ENCODE peak calls at places on chromosomes 12 and 14, in four cellular contexts. S is K562, U is HCT116, R is HepG2. K is an unnamed sample.

GRCh38 chr14:32366256-32366655 is 37.2 kb downstream of the AKAP6 start:
- DNase-seq in S (no peak), U (no peak), R (no peak), K (no peak)

GRCh38 chr14:24861083-24861630 is 188.8 kb downstream of the STXBP6 start:
- DNase-seq in S (no peak), U (no peak), R (peak), K (no peak)

GRCh38 chr14:104245723-104246122 is 107.3 kb downstream of the KIF26A start:
- DNase-seq in S (no peak), U (no peak), R (no peak), K (no peak)

GRCh38 chr14:79199217-79199616 is 1012.1 kb downstream of the DIO2 start:
- DNase-seq in S (no peak), U (no peak), R (no peak), K (no peak)

GRCh38 chr12:121795029-121795977 is 1.8 kb upstream of the RHOF start:
- DNase-seq in S (peak), U (peak), R (peak), K (no peak)

GRCh38 chr14:69708586-69709169 is 58.3 kb upstream of the SRSF5 start:
- DNase-seq in S (no peak), U (no peak), R (peak), K (no peak)

GRCh38 chr14:96663491-96664067 is 133.6 kb upstream of the VRK1 start:
- DNase-seq in S (peak), U (no peak), R (no peak), K (no peak)

GRCh38 chr14:90396342-90397339 is at the start of gene CALM1:
- DNase-seq in S (peak), U (peak), R (peak), K (no peak)

GRCh38 chr14:88233915-88234314 is 89.2 kb downstream of the KCNK10 start:
- DNase-seq in S (peak), U (peak), R (peak), K (no peak)

GRCh38 chr12:64469455-64470142 is 17.7 kb downstream of the TBK1 start:
- DNase-seq in S (no peak), U (no peak), R (no peak), K (no peak)

GRCh38 chr14:104094056-104094708 is 8.7 kb downstream of the ASPG start:
- DNase-seq in S (no peak), U (no peak), R (no peak), K (no peak)

GRCh38 chr14:68199465-68200145 is 380.0 kb downstream of the RAD51B start:
- DNase-seq in S (no peak), U (no peak), R (no peak), K (no peak)

GRCh38 chr14:71289536-71289935 is 382.3 kb downstream of the PCNX1 start:
- DNase-seq in S (no peak), U (no peak), R (no peak), K (no peak)

GRCh38 chr12:62772556-62772955 is 162.4 kb downstream of the PPM1H start:
- DNase-seq in S (no peak), U (no peak), R (no peak), K (no peak)

GRCh38 chr12:100138048-100138907 is 4.4 kb downstream of the BLTP3B start:
- DNase-seq in S (peak), U (no peak), R (no peak), K (no peak)

GRCh38 chr14:104220225-104221070 is 82.1 kb downstream of the KIF26A start:
- DNase-seq in S (peak), U (no peak), R (no peak), K (no peak)

GRCh38 chr12:54258286-54258685 is 21.6 kb downstream of the CBX5 start:
- DNase-seq in S (no peak), U (no peak), R (no peak), K (no peak)

GRCh38 chr14:94021416-94022157 is 4.6 kb upstream of the OTUB2 start:
- DNase-seq in S (no peak), U (no peak), R (peak), K (no peak)

GRCh38 chr12:2136901-2137300 is 84.1 kb downstream of the CACNA1C start:
- DNase-seq in S (no peak), U (no peak), R (no peak), K (no peak)

GRCh38 chr12:13228579-13228978 is 32.1 kb downstream of the EMP1 start:
- DNase-seq in S (no peak), U (no peak), R (no peak), K (no peak)

GRCh38 chr12:9829990-9830389 is 2.7 kb downstream of the KLRF1 start:
- DNase-seq in S (no peak), U (no peak), R (no peak), K (no peak)

GRCh38 chr12:102093319-102093718 is 26.6 kb downstream of the NUP37 start:
- DNase-seq in S (no peak), U (no peak), R (no peak), K (no peak)

GRCh38 chr14:63275611-63276010 is 43.1 kb downstream of the GPHB5 start:
- DNase-seq in S (no peak), U (no peak), R (no peak), K (no peak)

GRCh38 chr12:56257491-56258067 is 605 bp downstream of the ANKRD52 start:
- DNase-seq in S (peak), U (no peak), R (peak), K (no peak)

GRCh38 chr14:106528717-106529116 is 1002.3 kb downstream of the TMEM121 start:
- DNase-seq in S (no peak), U (no peak), R (no peak), K (no peak)

GRCh38 chr14:94517641-94518257 is 8.5 kb upstream of the SERPINA12 start:
- DNase-seq in S (no peak), U (no peak), R (peak), K (no peak)

GRCh38 chr12:117042171-117042809 is 56.9 kb downstream of the TESC start:
- DNase-seq in S (peak), U (no peak), R (peak), K (no peak)

GRCh38 chr12:4169522-4169921 is 104.0 kb upstream of the CCND2 start:
- DNase-seq in S (no peak), U (no peak), R (no peak), K (no peak)

GRCh38 chr12:109654357-109654756 is 59.3 kb upstream of the FAM222A start:
- DNase-seq in S (no peak), U (no peak), R (no peak), K (no peak)

GRCh38 chr14:32939254-32940065 is 781 bp downstream of the NPAS3 start:
- DNase-seq in S (peak), U (no peak), R (no peak), K (no peak)

GRCh38 chr12:54891717-54892478 is 37.6 kb downstream of the MUCL1 start:
- DNase-seq in S (no peak), U (no peak), R (peak), K (peak)

GRCh38 chr12:101594700-101595099 is at the start of gene MYBPC1:
- DNase-seq in S (no peak), U (no peak), R (no peak), K (no peak)

GRCh38 chr14:76264384-76264783 is 111.6 kb upstream of the ESRRB start:
- DNase-seq in S (no peak), U (no peak), R (no peak), K (no peak)

GRCh38 chr14:76271371-76271770 is 104.6 kb upstream of the ESRRB start:
- DNase-seq in S (no peak), U (no peak), R (no peak), K (no peak)

GRCh38 chr14:76268013-76268376 is 107.9 kb upstream of the ESRRB start:
- DNase-seq in S (no peak), U (no peak), R (no peak), K (no peak)

GRCh38 chr14:76268700-76269099 is 107.2 kb upstream of the ESRRB start:
- DNase-seq in S (no peak), U (no peak), R (no peak), K (no peak)

DNA sequence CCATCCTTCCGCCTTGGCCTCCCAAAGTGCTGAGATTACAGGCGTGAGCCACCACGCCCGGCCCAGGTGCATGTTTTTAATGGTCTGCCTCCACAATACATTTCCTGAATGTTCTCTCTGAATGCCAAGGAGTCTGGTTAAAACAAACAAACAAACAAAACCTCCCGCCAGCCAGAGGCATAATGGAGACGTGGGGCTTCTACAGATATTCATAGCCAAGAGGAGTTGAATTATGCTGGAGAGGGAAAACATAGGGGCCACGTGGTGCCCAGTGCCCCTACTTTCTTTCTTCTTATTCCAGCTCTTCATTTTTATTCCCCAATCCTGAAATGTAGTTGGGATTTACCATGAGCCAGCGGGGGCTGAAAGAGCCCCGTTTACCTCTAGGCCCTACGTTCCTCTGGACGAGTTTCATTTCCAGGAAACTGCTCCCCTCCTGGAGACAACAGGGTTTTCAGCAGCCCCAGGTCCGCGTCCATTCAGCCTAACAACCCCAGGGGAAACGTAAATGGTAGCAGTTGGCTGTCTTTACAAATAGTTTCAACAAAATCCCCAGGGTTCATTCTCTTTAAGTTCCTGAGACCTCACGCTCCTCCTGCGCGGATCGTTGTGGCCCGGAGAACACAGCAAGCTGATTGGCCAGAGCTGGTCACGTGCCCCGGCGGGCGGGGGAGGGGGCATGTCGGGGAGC is 108.5 kb upstream of the ESRRB start:
- DNase-seq in S (no peak), U (no peak), R (no peak), K (peak)
- TF ChIP-seq TCF7L2 in S (no peak), U (no peak), R (no peak), K (no peak)

GRCh38 chr12:25249951-25250738 is 584 bp downstream of the KRAS start:
- DNase-seq in S (peak), U (no peak), R (no peak), K (no peak)
- TF ChIP-seq SIN3A in S (peak), U (no peak), R (no peak), K (no peak)

GRCh38 chr14:100438271-100438670 is 115.1 kb downstream of the SLC25A47 start:
- DNase-seq in S (no peak), U (no peak), R (no peak), K (no peak)
- TF ChIP-seq TCF7L2 in S (no peak), U (no peak), R (no peak), K (no peak)

DNA sequence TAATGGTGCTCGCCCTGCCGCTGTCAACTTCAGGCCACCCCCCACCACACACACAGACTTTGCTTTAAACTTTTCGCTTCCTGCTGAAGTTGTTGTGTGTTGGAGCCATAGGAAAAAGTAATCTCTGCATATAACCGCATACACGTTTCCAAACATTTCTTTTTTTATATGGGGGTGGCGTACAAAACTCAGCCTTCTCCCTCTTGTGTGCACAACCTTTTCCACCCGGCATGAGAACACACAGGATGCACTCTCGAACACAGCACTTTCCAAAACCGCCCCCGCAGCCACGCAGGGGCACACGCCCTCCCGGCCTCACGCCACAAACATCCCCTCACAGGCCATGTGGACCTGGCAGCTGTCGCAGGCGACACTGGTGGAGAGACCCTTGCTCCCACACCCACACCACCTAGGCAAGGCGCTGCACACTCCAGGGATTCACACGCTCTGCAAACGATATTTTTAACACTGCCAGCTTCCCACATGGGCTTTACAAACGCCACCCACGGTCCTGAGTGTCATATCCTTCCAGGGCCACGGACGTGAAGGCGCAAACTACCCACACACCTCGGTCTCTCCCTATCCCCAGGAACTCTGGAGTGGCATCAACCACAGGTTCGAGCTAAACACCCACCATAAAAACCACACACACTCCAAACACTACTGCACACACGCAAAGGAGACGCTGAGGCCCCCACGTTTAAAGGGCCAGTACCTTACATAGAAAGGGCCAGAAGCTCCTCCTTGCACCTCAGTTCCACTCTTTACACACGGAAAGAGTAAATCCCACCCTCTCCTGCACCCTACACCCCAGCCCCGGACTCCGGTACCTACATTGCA is 12.3 kb upstream of the ITGB7 start:
- DNase-seq in S (peak), U (no peak), R (no peak), K (no peak)
- TF ChIP-seq SIN3A in S (no peak), U (no peak), R (no peak), K (no peak)

GRCh38 chr12:34186492-34186891 is 164.2 kb downstream of the ALG10 start:
- DNase-seq in S (peak), U (no peak), R (no peak), K (no peak)
- TF ChIP-seq TCF7L2 in S (no peak), U (no peak), R (no peak), K (no peak)

GRCh38 chr12:106003297-106003696 is 135.5 kb downstream of the NUAK1 start:
- DNase-seq in S (no peak), U (no peak), R (no peak), K (no peak)

GRCh38 chr12:106004289-106004688 is 134.5 kb downstream of the NUAK1 start:
- DNase-seq in S (no peak), U (no peak), R (no peak), K (no peak)

GRCh38 chr12:106001819-106002218 is 136.9 kb downstream of the NUAK1 start:
- DNase-seq in S (no peak), U (no peak), R (no peak), K (no peak)

GRCh38 chr12:106001105-106001489 is 137.7 kb downstream of the NUAK1 start:
- DNase-seq in S (no peak), U (no peak), R (no peak), K (no peak)

DNA sequence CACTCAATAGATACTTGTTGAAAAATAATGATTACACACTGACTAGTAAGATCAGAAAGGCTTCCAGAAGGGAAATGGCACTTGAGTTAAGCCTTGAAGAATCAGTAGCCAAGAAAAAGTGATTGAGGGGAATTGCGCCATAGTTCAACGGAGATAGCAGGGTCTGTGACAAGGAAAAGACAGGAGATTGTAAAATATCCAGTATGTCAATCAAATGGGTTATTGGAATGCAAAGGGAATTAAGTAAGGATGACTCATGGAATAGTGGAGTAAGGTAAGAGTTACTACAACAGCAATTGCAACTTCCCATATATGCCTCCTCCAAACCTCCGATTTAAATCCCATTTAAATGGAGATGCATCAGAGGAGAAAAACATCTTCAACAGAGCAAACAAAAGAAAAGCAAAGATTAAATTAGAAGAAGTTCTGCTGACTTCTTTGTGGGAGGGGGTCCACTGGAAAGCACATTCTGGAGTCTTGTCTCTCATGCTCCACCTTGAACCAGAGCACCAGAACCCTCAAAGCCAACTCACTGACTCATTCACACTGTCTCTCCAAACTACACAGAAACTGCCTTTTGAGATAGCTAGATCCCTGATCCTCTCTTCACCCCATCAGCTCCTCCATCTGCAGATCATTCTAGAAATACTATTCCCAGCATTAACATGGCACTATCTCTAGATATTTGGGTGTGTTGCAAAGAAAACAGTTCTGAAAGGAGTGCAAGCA is 138.2 kb downstream of the NUAK1 start:
- DNase-seq in S (no peak), U (no peak), R (no peak), K (no peak)
- TF ChIP-seq SIN3A in S (no peak), U (no peak), R (no peak), K (no peak)

GRCh38 chr14:80483331-80483730 is 272.0 kb upstream of the DIO2 start:
- DNase-seq in S (no peak), U (no peak), R (no peak), K (no peak)

GRCh38 chr14:80475074-80475473 is 263.8 kb upstream of the DIO2 start:
- DNase-seq in S (no peak), U (no peak), R (no peak), K (no peak)

DNA sequence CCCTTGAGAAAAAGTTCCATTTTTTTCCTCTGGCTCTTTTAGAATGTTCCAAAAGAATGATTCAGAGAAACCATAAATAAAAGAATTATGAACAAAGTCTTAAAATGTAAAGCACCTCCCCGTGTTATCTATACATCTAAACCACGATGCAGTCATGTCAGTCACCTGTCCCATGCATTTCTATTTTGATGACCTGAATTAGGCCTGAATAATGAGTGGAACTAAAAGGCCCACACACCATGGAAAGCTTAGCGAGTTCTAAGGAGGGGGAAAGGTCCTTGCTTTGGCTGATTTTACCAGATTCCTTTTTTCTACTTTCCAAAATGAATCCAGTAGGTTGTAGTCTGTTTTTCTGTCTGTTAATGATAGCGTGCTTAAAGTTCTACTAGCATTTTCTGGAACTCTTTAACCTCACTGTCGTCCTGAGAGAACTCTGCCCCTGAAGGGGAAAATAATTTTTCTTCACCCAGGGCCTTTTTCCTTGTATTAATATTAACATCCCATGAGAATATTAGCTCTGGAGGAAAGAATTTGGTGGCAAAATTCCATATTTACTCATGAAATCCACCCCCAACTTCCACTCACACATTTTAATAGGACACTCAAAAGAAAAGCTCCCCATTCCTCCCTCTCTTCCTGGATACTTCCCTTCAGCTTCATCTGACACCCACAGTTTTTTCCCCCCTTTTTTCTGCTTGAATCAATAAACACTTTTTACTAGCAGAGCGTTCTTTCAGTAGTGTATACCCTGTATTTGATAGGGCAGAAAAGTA is 266.3 kb upstream of the DIO2 start:
- DNase-seq in S (no peak), U (no peak), R (no peak), K (no peak)
- TF ChIP-seq TCF7L2 in S (no peak), U (no peak), R (no peak), K (no peak)

DNA sequence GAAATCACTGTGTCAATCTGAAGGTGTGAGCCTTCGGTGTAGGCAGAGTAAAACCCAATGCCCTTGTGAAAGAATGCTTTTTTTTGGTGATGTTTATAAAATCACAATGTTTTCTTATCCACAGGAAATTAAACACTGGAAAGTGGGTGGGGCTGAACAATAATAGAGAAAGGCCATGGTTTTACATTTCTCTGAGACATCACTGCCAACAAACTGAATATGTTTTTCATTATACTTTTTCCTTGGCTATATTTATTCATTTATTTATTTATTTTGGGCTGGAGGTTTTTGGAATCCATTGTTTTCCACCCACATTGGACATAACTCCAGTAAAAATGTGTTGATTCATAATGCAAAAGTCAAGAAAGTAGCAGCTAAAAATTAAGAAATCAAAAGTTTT is 16.9 kb downstream of the LRRK2 start:
- DNase-seq in S (no peak), U (no peak), R (no peak), K (no peak)
- TF ChIP-seq SIN3A in S (no peak), U (no peak), R (no peak), K (no peak)